ENCODE peak calls at places on chromosomes 13 and 19, in four cellular contexts. One of them, this sample, is unnamed.

GRCh38 chr19:31885280-31885853 is 460.0 kb upstream of the ZNF507 start:
- DNase-seq in cardiac fibroblast: no peak
- DNase-seq in GM20000: no peak
- DNase-seq in ovary: no peak
- DNase-seq in this sample: no peak

GRCh38 chr19:4977299-4978174 is 8.6 kb downstream of the KDM4B start:
- DNase-seq in cardiac fibroblast: peak
- DNase-seq in GM20000: no peak
- DNase-seq in ovary: peak
- DNase-seq in this sample: no peak

GRCh38 chr19:10352764-10353671 is 13.6 kb upstream of the ICAM3 start:
- DNase-seq in cardiac fibroblast: peak
- DNase-seq in GM20000: no peak
- DNase-seq in ovary: peak
- DNase-seq in this sample: no peak

GRCh38 chr19:46409146-46409545 is 4.2 kb downstream of the CCDC8 start:
- DNase-seq in cardiac fibroblast: no peak
- DNase-seq in GM20000: no peak
- DNase-seq in ovary: peak
- DNase-seq in this sample: no peak

GRCh38 chr13:100818706-100819105 is 144.1 kb upstream of the TMTC4 start:
- DNase-seq in cardiac fibroblast: peak
- DNase-seq in GM20000: no peak
- DNase-seq in ovary: no peak
- DNase-seq in this sample: no peak

GRCh38 chr13:42893346-42893745 is 98.7 kb downstream of the EPSTI1 start:
- DNase-seq in cardiac fibroblast: peak
- DNase-seq in GM20000: no peak
- DNase-seq in ovary: no peak
- DNase-seq in this sample: no peak

GRCh38 chr13:87889241-87889640 is 218.1 kb downstream of the SLITRK5 start:
- DNase-seq in cardiac fibroblast: no peak
- DNase-seq in GM20000: no peak
- DNase-seq in ovary: no peak
- DNase-seq in this sample: no peak

GRCh38 chr19:3080281-3080680 is 13.9 kb upstream of the GNA11 start:
- DNase-seq in cardiac fibroblast: no peak
- DNase-seq in GM20000: no peak
- DNase-seq in ovary: no peak
- DNase-seq in this sample: no peak

GRCh38 chr13:43720780-43721397 is 65.9 kb downstream of the ENOX1 start:
- DNase-seq in cardiac fibroblast: no peak
- DNase-seq in GM20000: no peak
- DNase-seq in ovary: no peak
- DNase-seq in this sample: no peak

GRCh38 chr19:11405846-11406643 is 13.1 kb downstream of the RGL3 start:
- DNase-seq in cardiac fibroblast: no peak
- DNase-seq in GM20000: peak
- DNase-seq in ovary: no peak
- DNase-seq in this sample: no peak
- TF ChIP-seq CTCF in cardiac fibroblast: peak
- TF ChIP-seq CTCF in GM20000: peak
- TF ChIP-seq CTCF in ovary: no peak
- TF ChIP-seq CTCF in this sample: no peak

GRCh38 chr13:59178344-59178743 is 985.4 kb downstream of the DIAPH3 start:
- DNase-seq in cardiac fibroblast: peak
- DNase-seq in GM20000: no peak
- DNase-seq in ovary: no peak
- DNase-seq in this sample: no peak
- TF ChIP-seq CTCF in cardiac fibroblast: peak
- TF ChIP-seq CTCF in GM20000: no peak
- TF ChIP-seq CTCF in ovary: no peak
- TF ChIP-seq CTCF in this sample: no peak

GRCh38 chr19:50008532-50008931 is 16.6 kb downstream of the VRK3 start:
- DNase-seq in cardiac fibroblast: peak
- DNase-seq in GM20000: no peak
- DNase-seq in ovary: no peak
- DNase-seq in this sample: no peak
- TF ChIP-seq CTCF in cardiac fibroblast: peak
- TF ChIP-seq CTCF in GM20000: no peak
- TF ChIP-seq CTCF in ovary: no peak
- TF ChIP-seq CTCF in this sample: no peak

DNA sequence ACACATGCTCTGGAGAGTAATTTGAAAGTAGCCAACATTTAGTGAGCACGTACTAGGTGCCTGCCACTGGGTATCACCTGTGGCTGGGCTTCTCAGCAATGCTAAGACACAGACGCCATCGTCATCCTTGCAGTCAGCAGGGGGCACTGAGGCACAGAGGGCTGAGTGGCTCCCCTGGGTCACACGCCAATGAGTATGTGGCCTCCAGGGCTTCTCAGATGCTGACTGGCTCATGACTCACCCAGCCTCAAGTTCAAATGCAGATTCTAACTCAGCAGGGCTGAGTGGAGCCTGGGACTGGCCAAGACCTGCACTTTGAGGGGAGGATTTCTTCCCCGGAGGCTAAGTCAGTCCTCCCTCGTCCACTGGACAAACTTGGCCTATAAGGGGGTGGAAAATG is 115.1 kb upstream of the CACNA1A start:
- DNase-seq in cardiac fibroblast: peak
- DNase-seq in GM20000: no peak
- DNase-seq in ovary: no peak
- DNase-seq in this sample: no peak
- TF ChIP-seq CTCF in cardiac fibroblast: peak
- TF ChIP-seq CTCF in GM20000: peak
- TF ChIP-seq CTCF in ovary: no peak
- TF ChIP-seq CTCF in this sample: no peak

DNA sequence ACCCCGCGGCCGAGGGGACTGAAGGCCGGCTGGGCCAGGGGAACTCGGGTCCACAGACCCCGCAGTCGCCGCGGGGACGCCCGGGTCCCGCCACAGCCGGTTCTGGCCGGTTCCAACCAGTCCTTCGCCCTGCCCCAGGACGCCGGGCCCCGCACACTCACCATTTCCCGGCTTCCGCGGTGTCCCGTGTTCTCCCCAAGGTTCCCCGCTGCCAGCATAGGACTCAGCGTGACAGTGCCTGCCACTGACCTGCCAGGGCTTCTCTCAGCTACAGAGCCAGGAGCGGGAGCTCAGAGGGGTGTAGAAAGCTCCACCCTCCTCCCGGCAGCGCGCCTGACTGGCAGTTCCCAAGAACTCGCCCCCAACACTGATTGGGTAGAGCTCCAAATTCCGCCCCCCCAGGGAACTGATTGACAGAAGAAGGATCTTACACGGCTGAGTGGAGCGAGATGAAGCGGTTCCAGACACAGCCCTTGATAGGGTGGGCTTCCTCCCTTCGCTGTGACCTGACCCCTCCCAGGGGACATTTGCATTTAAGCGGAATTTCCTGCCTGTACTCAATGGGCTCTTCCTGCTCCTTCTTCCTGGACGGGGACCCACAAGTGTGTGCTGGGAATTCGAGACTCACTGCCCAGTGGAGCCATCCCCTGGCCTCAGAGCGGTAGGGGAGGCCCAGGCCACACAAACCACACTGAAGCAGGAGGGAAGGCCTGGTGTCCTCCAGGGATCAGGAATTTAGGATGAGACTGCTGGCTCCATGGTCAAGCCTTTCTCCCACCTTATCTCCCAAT is at the start of gene ZNF442:
- DNase-seq in cardiac fibroblast: peak
- DNase-seq in GM20000: peak
- DNase-seq in ovary: peak
- DNase-seq in this sample: peak
- TF ChIP-seq CTCF in cardiac fibroblast: peak
- TF ChIP-seq CTCF in GM20000: no peak
- TF ChIP-seq CTCF in ovary: peak
- TF ChIP-seq CTCF in this sample: peak